ENCODE peak calls at places on chromosomes 1 and 21, in seven cellular contexts. I, O, R, M, K, T and C are unnamed samples.

GRCh38 chr1:208748766-208749165 is 504.6 kb upstream of the PLXNA2 start:
- DNase-seq in I (no peak), O (no peak), R (no peak), M (no peak), K (no peak), T (no peak), C (no peak)

GRCh38 chr1:154607084-154607747 is 770 bp downstream of the ADAR start:
- DNase-seq in I (no peak), O (no peak), R (peak), M (no peak), K (peak), T (no peak), C (peak)

GRCh38 chr21:41800425-41801186 is 33.8 kb upstream of the RIPK4 start:
- DNase-seq in I (no peak), O (no peak), R (no peak), M (no peak), K (no peak), T (no peak), C (no peak)

GRCh38 chr1:227428803-227429202 is 110.5 kb upstream of the CDC42BPA start:
- DNase-seq in I (peak), O (no peak), R (peak), M (no peak), K (no peak), T (no peak), C (no peak)

GRCh38 chr21:45228171-45228641 is 59.5 kb downstream of the POFUT2 start:
- DNase-seq in I (no peak), O (peak), R (peak), M (peak), K (peak), T (no peak), C (peak)

GRCh38 chr1:117060441-117061317 is 553 bp downstream of the TTF2 start:
- DNase-seq in I (no peak), O (no peak), R (peak), M (no peak), K (no peak), T (no peak), C (no peak)

GRCh38 chr1:9435854-9436253 is 103.4 kb upstream of the SLC25A33 start:
- DNase-seq in I (no peak), O (no peak), R (no peak), M (no peak), K (no peak), T (no peak), C (no peak)

GRCh38 chr1:241774017-241774416 is 74.0 kb upstream of the EXO1 start:
- DNase-seq in I (no peak), O (no peak), R (no peak), M (no peak), K (no peak), T (no peak), C (no peak)

GRCh38 chr1:240508201-240508600 is 103.8 kb downstream of the GREM2 start:
- DNase-seq in I (no peak), O (no peak), R (no peak), M (no peak), K (no peak), T (no peak), C (no peak)

GRCh38 chr1:16383917-16384316 is 16.9 kb downstream of the SZRD1 start:
- DNase-seq in I (no peak), O (no peak), R (no peak), M (no peak), K (no peak), T (no peak), C (no peak)

GRCh38 chr21:15604424-15604823 is 125.4 kb upstream of the USP25 start:
- DNase-seq in I (no peak), O (peak), R (peak), M (no peak), K (no peak), T (no peak), C (peak)

GRCh38 chr1:212234431-212235298 is 50.5 kb upstream of the PPP2R5A start:
- DNase-seq in I (no peak), O (peak), R (peak), M (no peak), K (no peak), T (no peak), C (peak)

GRCh38 chr1:71650126-71650525 is 569.3 kb upstream of the ZRANB2 start:
- DNase-seq in I (no peak), O (peak), R (peak), M (no peak), K (no peak), T (no peak), C (no peak)

GRCh38 chr1:228031276-228031995 is 24.6 kb downstream of the WNT3A start:
- DNase-seq in I (peak), O (no peak), R (no peak), M (no peak), K (no peak), T (no peak), C (no peak)

GRCh38 chr1:232853994-232854532 is 48.8 kb downstream of the MAP10 start:
- DNase-seq in I (no peak), O (no peak), R (peak), M (no peak), K (no peak), T (peak), C (peak)

GRCh38 chr21:41630249-41630648 is 122.3 kb upstream of the TMPRSS2 start:
- DNase-seq in I (peak), O (peak), R (peak), M (no peak), K (no peak), T (no peak), C (peak)

GRCh38 chr1:227542153-227543120 is 20.9 kb upstream of the ZNF678 start:
- DNase-seq in I (peak), O (peak), R (peak), M (peak), K (peak), T (peak), C (peak)

GRCh38 chr1:109979489-109980091 is 5.0 kb upstream of the AHCYL1 start:
- DNase-seq in I (no peak), O (no peak), R (peak), M (no peak), K (no peak), T (no peak), C (peak)

GRCh38 chr1:147673401-147673800 is 3.1 kb upstream of the ACP6 start:
- DNase-seq in I (no peak), O (no peak), R (peak), M (no peak), K (no peak), T (no peak), C (no peak)

GRCh38 chr1:39177641-39178040 is 26.9 kb upstream of the MACF1 start:
- DNase-seq in I (no peak), O (no peak), R (peak), M (no peak), K (no peak), T (no peak), C (no peak)